ENCODE peak calls at places on chromosomes 4 and X, in five cellular contexts. K is HCT116, A is heart left ventricle, P is lower leg skin, H is esophagus squamous epithelium. V is an unnamed sample.

GRCh38 chr4:77332696-77333270 is 175.8 kb downstream of the CCNG2 start:
- DNase-seq in A (no peak), H (no peak), P (no peak), K (no peak), V (no peak)

GRCh38 chr4:26141916-26142638 is 178.7 kb upstream of the RBPJ start:
- DNase-seq in K (no peak), P (peak; percentile 50), A (peak; percentile 53), H (no peak), V (no peak)

GRCh38 chr4:92066485-92066884 is 237.3 kb upstream of the GRID2 start:
- DNase-seq in H (no peak), K (no peak), A (no peak), P (no peak), V (no peak)

GRCh38 chr4:123546661-123547060 is 150.1 kb downstream of the SPRY1 start:
- DNase-seq in A (no peak), P (no peak), H (no peak), K (no peak), V (no peak)

GRCh38 chrX:70755850-70756249 is 152.7 kb downstream of the TEX11 start:
- DNase-seq in H (no peak), K (no peak), A (no peak), P (no peak), V (no peak)

GRCh38 chr4:25937801-25938200 is 23.8 kb downstream of the SMIM20 start:
- DNase-seq in A (no peak), P (no peak), K (no peak), H (no peak), V (no peak)

GRCh38 chrX:10549280-10549679 is 71.1 kb downstream of the MID1 start:
- DNase-seq in A (no peak), H (no peak), K (no peak), P (no peak), V (no peak)

GRCh38 chr4:82268050-82268825 is 105.6 kb downstream of the HNRNPD start:
- DNase-seq in K (peak; percentile 29), H (no peak), A (peak; percentile 50), P (peak; percentile 59), V (peak; percentile 65)

GRCh38 chr4:159047478-159048165 is 55.3 kb upstream of the RAPGEF2 start:
- DNase-seq in H (no peak), A (no peak), P (no peak), K (no peak), V (no peak)

GRCh38 chrX:149631293-149632165 is at the start of gene TMEM185A:
- DNase-seq in P (peak; percentile 36), A (peak; percentile 81), K (peak; percentile 33), H (no peak), V (peak; percentile 75)

GRCh38 chrX:135520022-135520552 is 373 bp upstream of the INTS6L start:
- DNase-seq in K (no peak), P (no peak), H (no peak), A (no peak), V (no peak)

GRCh38 chr4:26568446-26568994 is 15.4 kb upstream of the TBC1D19 start:
- DNase-seq in K (peak; percentile 93), H (no peak), P (no peak), A (no peak), V (no peak)

GRCh38 chr4:125827338-125828074 is 512.8 kb downstream of the FAT4 start:
- DNase-seq in H (no peak), K (no peak), A (no peak), P (no peak), V (no peak)

GRCh38 chrX:136028383-136028984 is 43.2 kb downstream of the SLC9A6 start:
- DNase-seq in H (no peak), K (peak; percentile 21), A (no peak), P (no peak), V (no peak)

GRCh38 chr4:122716825-122717448 is 15.6 kb upstream of the BBS12 start:
- DNase-seq in A (peak; percentile 81), K (peak; percentile 67), P (peak; percentile 43), H (no peak), V (peak; percentile 69)

GRCh38 chr4:72430988-72431387 is 138.0 kb downstream of the ADAMTS3 start:
- DNase-seq in P (no peak), A (no peak), H (no peak), K (no peak), V (no peak)

GRCh38 chr4:151806511-151806927 is 45.7 kb upstream of the GATB start:
- DNase-seq in A (peak; percentile 55), K (no peak), H (no peak), P (no peak), V (no peak)

GRCh38 chrX:150506486-150506885 is 61.9 kb upstream of the MTM1 start:
- DNase-seq in A (no peak), P (no peak), H (no peak), K (no peak), V (no peak)

GRCh38 chr4:54961357-54961975 is 163.9 kb downstream of the KDR start:
- DNase-seq in H (no peak), P (no peak), K (peak; percentile 21), A (no peak), V (no peak)

GRCh38 chr4:47717173-47717572 is 120.7 kb downstream of the CORIN start:
- DNase-seq in K (no peak), A (no peak), H (no peak), P (no peak), V (no peak)
- TF ChIP-seq POLR2A in K (no peak), A (no peak), H (no peak), P (no peak), V (no peak)

GRCh38 chrX:34656467-34656841 is 631 bp downstream of the TMEM47 start:
- DNase-seq in P (no peak), K (no peak), A (no peak), H (no peak), V (peak; percentile 19)

GRCh38 chrX:34655496-34656258 is 1.4 kb downstream of the TMEM47 start:
- DNase-seq in K (no peak), P (no peak), H (no peak), A (no peak), V (no peak)

GRCh38 chrX:34658316-34658715 is 1.2 kb upstream of the TMEM47 start:
- DNase-seq in A (no peak), K (no peak), P (no peak), H (no peak), V (no peak)

GRCh38 chrX:34654939-34655338 is 2.1 kb downstream of the TMEM47 start:
- DNase-seq in P (no peak), H (no peak), A (no peak), K (no peak), V (no peak)

DNA sequence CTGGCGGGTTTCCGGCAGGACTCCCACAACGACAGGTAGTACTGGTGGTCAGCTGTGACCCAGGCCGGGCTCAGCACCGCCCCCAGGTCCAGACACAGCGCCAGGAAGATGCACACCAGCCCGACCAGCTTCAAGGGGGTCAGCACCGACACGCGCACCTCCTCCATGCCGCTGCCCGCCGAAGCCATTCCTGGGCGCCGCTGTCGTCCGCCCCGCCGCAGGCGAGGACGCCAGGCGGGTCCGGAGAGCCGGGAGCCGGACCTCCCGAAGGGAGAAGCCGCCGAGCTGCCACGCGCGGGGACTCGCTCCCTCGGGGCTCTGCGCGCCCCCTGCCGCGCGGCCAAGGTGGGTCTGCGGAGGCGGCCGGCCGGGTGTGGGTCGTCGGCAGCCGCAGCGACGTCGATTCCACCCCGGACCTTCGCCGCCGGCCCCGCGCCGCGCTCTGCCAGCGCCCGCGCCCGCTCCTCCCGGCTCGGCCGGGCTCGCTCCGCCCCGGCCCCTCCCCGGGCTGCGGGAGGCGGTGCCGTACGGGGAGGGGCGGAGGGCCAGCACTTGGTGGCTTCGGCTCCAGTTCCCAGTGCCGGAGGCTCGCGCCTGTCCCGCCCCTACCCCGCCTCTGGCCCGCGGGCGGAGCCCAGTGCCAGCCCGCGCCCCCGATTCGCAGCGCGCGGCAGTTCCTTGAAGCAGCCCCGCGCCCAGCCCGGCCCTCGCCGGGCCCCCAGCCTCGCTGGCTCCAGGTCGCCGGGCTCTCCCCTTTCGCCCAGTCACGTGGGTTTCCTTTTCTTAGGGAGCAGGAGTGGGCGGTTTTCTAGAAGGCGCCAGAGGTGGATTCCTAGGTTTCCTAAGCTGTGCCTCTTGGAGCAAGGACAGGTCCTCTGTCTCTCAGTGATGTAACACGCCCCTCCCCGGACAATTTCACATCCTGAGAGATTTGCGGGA is at the start of gene TMEM47:
- DNase-seq in P (peak; percentile 25), H (no peak), K (no peak), A (peak; percentile 79), V (peak; percentile 83)
- TF ChIP-seq POLR2A in P (no peak), H (no peak), K (no peak), A (peak; percentile 87), V (peak; percentile 94)

GRCh38 chr4:2735869-2736268 is 20.3 kb downstream of the TNIP2 start:
- DNase-seq in H (no peak), A (no peak), P (no peak), K (no peak), V (no peak)

GRCh38 chr4:2732526-2732925 is 23.6 kb downstream of the TNIP2 start:
- DNase-seq in K (no peak), A (no peak), P (no peak), H (no peak), V (no peak)

GRCh38 chr4:2733001-2733843 is 22.9 kb downstream of the TNIP2 start:
- DNase-seq in K (no peak), H (no peak), A (no peak), P (no peak), V (no peak)

GRCh38 chr4:2733844-2734574 is 22.1 kb downstream of the TNIP2 start:
- DNase-seq in H (no peak), P (no peak), A (no peak), K (no peak), V (no peak)

GRCh38 chr4:2734618-2735017 is 21.5 kb downstream of the TNIP2 start:
- DNase-seq in K (no peak), A (no peak), H (no peak), P (no peak), V (no peak)
- TF ChIP-seq POLR2A in K (no peak), A (no peak), H (no peak), P (no peak), V (no peak)

DNA sequence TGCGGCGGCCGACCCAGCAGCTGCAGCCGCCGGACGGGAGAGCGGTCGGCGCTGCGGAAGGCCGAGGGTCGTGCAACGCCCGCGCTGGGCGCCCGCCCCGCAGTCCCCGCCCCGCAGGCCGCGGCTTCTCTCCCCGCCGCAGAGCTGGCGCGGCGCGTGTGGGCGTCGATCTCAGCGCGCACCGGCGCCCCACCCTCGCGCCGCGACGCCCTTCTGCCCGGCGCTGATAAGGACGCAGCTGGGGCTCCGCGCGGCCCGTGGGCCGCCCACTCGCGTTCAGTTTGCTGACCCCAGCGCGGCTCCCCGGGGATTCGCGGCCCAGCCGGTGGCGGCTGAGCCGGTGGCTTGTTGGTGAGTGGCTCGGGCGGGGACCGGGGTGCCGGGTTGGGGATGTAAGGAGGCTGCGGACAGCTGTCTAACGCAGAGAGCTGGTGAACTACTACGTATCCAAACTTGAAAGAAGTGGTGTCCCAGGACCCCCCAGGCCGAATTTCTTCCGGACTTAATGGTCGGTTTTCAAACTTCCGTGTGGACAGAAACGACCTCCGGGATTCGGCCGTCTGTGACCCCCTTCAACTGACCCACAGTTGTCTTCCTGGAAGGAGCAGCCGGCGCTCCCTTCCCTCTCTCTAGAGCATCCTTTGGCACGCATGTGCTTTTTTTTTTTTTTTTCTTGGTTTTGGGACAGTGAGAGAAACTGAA is 1.6 kb downstream of the FHDC1 start:
- DNase-seq in H (no peak), A (peak; percentile 57), K (no peak), P (no peak), V (peak; percentile 37)
- TF ChIP-seq POLR2A in H (no peak), A (no peak), K (no peak), P (no peak), V (no peak)